ENCODE peak calls at places on chromosomes 6 and 20, in four cellular contexts. H, M, K and P are unnamed samples.

GRCh38 chr6:147911686-147912085 is 403.2 kb downstream of the SAMD5 start:
- DNase-seq in H (no peak), M (no peak), K (no peak), P (no peak)

GRCh38 chr6:154229796-154230195 is 126.8 kb downstream of the IPCEF1 start:
- DNase-seq in H (no peak), M (no peak), K (no peak), P (no peak)

GRCh38 chr6:3314621-3315020 is 55.9 kb downstream of the PSMG4 start:
- DNase-seq in H (no peak), M (no peak), K (no peak), P (no peak)

GRCh38 chr6:136317023-136317649 is 27.5 kb upstream of the BCLAF1 start:
- DNase-seq in H (peak; percentile 66), M (peak; percentile 43), K (peak; percentile 4), P (peak; percentile 21)

GRCh38 chr6:7542065-7542877 is 800 bp downstream of the DSP start:
- DNase-seq in H (no peak), M (no peak), K (no peak), P (peak; percentile 30)

GRCh38 chr6:150072201-150072600 is 3.3 kb upstream of the ULBP3 start:
- DNase-seq in H (peak; percentile 87), M (no peak), K (no peak), P (no peak)

GRCh38 chr20:10596726-10597125 is 77.1 kb downstream of the JAG1 start:
- DNase-seq in H (no peak), M (no peak), K (no peak), P (no peak)

GRCh38 chr6:156948807-156949206 is 171.6 kb downstream of the ARID1B start:
- DNase-seq in H (no peak), M (no peak), K (no peak), P (no peak)

GRCh38 chr6:137489410-137490371 is 4.5 kb downstream of the OLIG3 start:
- DNase-seq in H (no peak), M (no peak), K (no peak), P (no peak)

GRCh38 chr6:157312733-157313132 is 10.6 kb downstream of the TMEM242 start:
- DNase-seq in H (no peak), M (no peak), K (no peak), P (no peak)

GRCh38 chr6:7249946-7250643 is 62.9 kb downstream of the SSR1 start:
- DNase-seq in H (no peak), M (no peak), K (no peak), P (no peak)

GRCh38 chr20:60132162-60132826 is 174.1 kb downstream of the CDH26 start:
- DNase-seq in H (no peak), M (no peak), K (no peak), P (no peak)

GRCh38 chr20:40160151-40160550 is 528.9 kb downstream of the MAFB start:
- DNase-seq in H (peak; percentile 25), M (peak; percentile 55), K (peak; percentile 7), P (no peak)

GRCh38 chr6:111632468-111633247 is 27.0 kb upstream of the TRAF3IP2 start:
- DNase-seq in H (no peak), M (no peak), K (no peak), P (no peak)

GRCh38 chr6:92762414-92763374 is 656.7 kb downstream of the EPHA7 start:
- DNase-seq in H (no peak), M (no peak), K (no peak), P (no peak)

GRCh38 chr6:159093608-159094443 is 49.0 kb upstream of the TAGAP start:
- DNase-seq in H (no peak), M (no peak), K (no peak), P (no peak)

GRCh38 chr6:30730611-30731435 is 10.7 kb downstream of the TUBB start:
- DNase-seq in H (peak; percentile 85), M (peak; percentile 91), K (no peak), P (peak; percentile 60)

DNA sequence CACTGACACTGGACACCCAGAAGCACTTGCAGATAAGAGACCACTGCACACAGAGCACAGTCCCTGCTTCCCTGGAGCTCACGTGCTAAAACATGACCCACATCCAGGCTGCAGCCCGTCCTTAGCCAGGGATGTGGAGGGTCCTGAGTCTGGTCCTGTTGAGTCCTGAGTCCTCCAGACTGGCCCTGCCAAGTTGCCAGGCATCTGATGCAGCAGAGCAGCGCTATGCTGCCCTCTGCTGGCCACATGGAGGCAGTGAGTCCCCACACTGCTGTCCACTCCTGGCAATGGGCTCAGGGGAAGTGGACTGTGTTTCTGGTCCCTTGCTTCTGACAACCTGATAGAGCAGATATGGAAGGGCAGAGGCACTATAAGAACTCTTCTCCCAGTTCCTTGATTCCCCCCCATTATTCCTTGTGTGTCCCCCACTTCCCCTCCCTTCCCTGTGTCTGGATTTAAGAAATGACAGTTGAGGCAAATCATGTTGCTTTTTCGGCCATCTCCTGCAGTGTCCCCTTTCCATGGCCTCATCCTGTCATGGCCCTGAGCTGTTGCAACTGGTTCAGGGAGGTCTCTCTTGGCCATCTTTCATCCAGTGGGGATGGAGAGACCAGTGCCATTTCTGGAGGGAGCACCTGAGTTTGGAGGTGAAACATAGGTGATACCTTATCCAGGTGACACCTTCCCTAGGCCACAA is 86.0 kb downstream of the DHX35 start:
- DNase-seq in H (peak; percentile 82), M (peak; percentile 67), K (peak; percentile 36), P (peak; percentile 81)
- TF ChIP-seq SPI1 in H (peak; percentile 71), M (peak; percentile 24), K (peak; percentile 35), P (peak; percentile 43)

GRCh38 chr6:70973591-70973990 is 16.7 kb upstream of the B3GAT2 start:
- DNase-seq in H (no peak), M (no peak), K (no peak), P (no peak)
- TF ChIP-seq SPI1 in H (no peak), M (no peak), K (no peak), P (no peak)

GRCh38 chr20:44056010-44056698 is 130.8 kb downstream of the JPH2 start:
- DNase-seq in H (peak; percentile 24), M (peak; percentile 79), K (no peak), P (no peak)
- TF ChIP-seq SPI1 in H (no peak), M (no peak), K (peak; percentile 31), P (no peak)

GRCh38 chr6:9943026-9943425 is 471.8 kb downstream of the TFAP2A start:
- DNase-seq in H (no peak), M (no peak), K (no peak), P (no peak)
- TF ChIP-seq SPI1 in H (no peak), M (no peak), K (no peak), P (no peak)

GRCh38 chr6:116229287-116229913 is 24.5 kb downstream of the TSPYL4 start:
- DNase-seq in H (peak; percentile 53), M (no peak), K (no peak), P (no peak)
- TF ChIP-seq SPI1 in H (no peak), M (no peak), K (no peak), P (no peak)

GRCh38 chr6:41939848-41940758 is 1.5 kb downstream of the CCND3 start:
- DNase-seq in H (peak; percentile 61), M (peak; percentile 38), K (no peak), P (no peak)
- TF ChIP-seq SPI1 in H (no peak), M (no peak), K (no peak), P (no peak)